ENCODE peak calls at places on chromosome 20, in nine cellular contexts. L is fibroblast of mammary gland; O is AG20443; Y is CD4-positive, alpha-beta T cell; F is stimulated activated CD4-positive, alpha-beta T cell treated with anti-CD3 and anti-CD28 coated beads, Interleukin-2, amount 100 ng/mL, for 48 hours; B is adipocyte; U is HEK293T; R is smooth muscle cell of the brain vasculature; P is iris pigment epithelial cell. M is an unnamed sample.

GRCh38 chr20:46120136-46120535 is 2.0 kb downstream of the CD40 start:
- DNase-seq in U (no peak), P (no peak), O (no peak), L (no peak), R (no peak), B (no peak), F (no peak), Y (no peak), M (no peak)

GRCh38 chr20:8858181-8858794 is 210.6 kb upstream of the PLCB4 start:
- DNase-seq in L (no peak), O (no peak), P (peak), U (no peak), B (peak), Y (no peak), F (no peak), R (no peak), M (no peak)

GRCh38 chr20:61430228-61430624 is 178.2 kb downstream of the CDH4 start:
- DNase-seq in U (no peak), L (no peak), B (no peak), Y (no peak), F (no peak), P (no peak), R (no peak), O (no peak), M (no peak)

GRCh38 chr20:58131581-58132142 is 96.8 kb downstream of the ANKRD60 start:
- DNase-seq in B (peak), Y (no peak), U (no peak), F (no peak), O (peak), P (peak), L (peak), R (peak), M (no peak)

GRCh38 chr20:33444797-33445560 is 1.4 kb upstream of the SNTA1 start:
- DNase-seq in P (no peak), L (peak), U (no peak), Y (no peak), B (no peak), O (no peak), R (no peak), F (peak), M (no peak)

GRCh38 chr20:63402860-63403220 is 41.7 kb upstream of the CHRNA4 start:
- DNase-seq in O (no peak), B (no peak), U (no peak), R (no peak), P (no peak), L (no peak), F (no peak), Y (no peak), M (no peak)

GRCh38 chr20:1652960-1653359 is 4.6 kb downstream of the SIRPG start:
- DNase-seq in L (no peak), U (no peak), R (no peak), F (no peak), P (no peak), B (no peak), Y (no peak), O (no peak), M (no peak)

GRCh38 chr20:20391766-20392165 is 23.9 kb downstream of the INSM1 start:
- DNase-seq in R (no peak), F (no peak), O (no peak), Y (no peak), L (no peak), U (no peak), B (no peak), P (no peak), M (no peak)

GRCh38 chr20:61120595-61121515 is 131.2 kb upstream of the CDH4 start:
- DNase-seq in U (no peak), Y (no peak), B (peak), L (peak), R (no peak), P (peak), O (no peak), F (peak), M (no peak)

GRCh38 chr20:52683761-52684160 is 288.4 kb upstream of the TSHZ2 start:
- DNase-seq in O (no peak), R (no peak), U (no peak), B (no peak), F (no peak), P (no peak), Y (no peak), L (no peak), M (no peak)

GRCh38 chr20:37552415-37552814 is 24.7 kb upstream of the BLCAP start:
- DNase-seq in F (no peak), B (no peak), L (peak), U (no peak), Y (no peak), P (peak), R (no peak), O (no peak), M (no peak)

GRCh38 chr20:58781138-58781537 is 69.6 kb downstream of the GNAS-AS1 start:
- DNase-seq in U (no peak), R (no peak), L (no peak), Y (no peak), P (no peak), O (no peak), F (no peak), B (no peak), M (no peak)

GRCh38 chr20:20184149-20184548 is 131.8 kb downstream of the CFAP61 start:
- DNase-seq in L (peak), B (no peak), U (no peak), Y (no peak), P (peak), O (no peak), R (no peak), F (peak), M (no peak)

GRCh38 chr20:33827629-33828325 is 16.6 kb downstream of the CHMP4B start:
- DNase-seq in L (no peak), U (no peak), O (no peak), P (peak), Y (no peak), R (no peak), F (no peak), B (no peak), M (no peak)

GRCh38 chr20:9119776-9120175 is 50.9 kb downstream of the PLCB4 start:
- DNase-seq in P (no peak), O (peak), Y (no peak), F (no peak), L (no peak), B (peak), R (no peak), U (no peak), M (no peak)

GRCh38 chr20:47951521-47951951 is 166.3 kb upstream of the SULF2 start:
- DNase-seq in B (no peak), P (peak), R (no peak), U (no peak), Y (no peak), F (no peak), L (peak), O (peak), M (no peak)

GRCh38 chr20:57097245-57097935 is 169.1 kb downstream of the BMP7 start:
- DNase-seq in R (no peak), O (no peak), U (no peak), L (no peak), Y (no peak), P (no peak), F (no peak), B (no peak), M (no peak)

GRCh38 chr20:63016514-63017075 is 9.8 kb upstream of the BHLHE23 start:
- DNase-seq in B (no peak), Y (no peak), O (no peak), P (no peak), R (no peak), L (no peak), U (no peak), F (no peak), M (no peak)

GRCh38 chr20:36591854-36592641 is 13.5 kb upstream of the RAB5IF start:
- DNase-seq in P (no peak), O (peak), L (peak), U (peak), Y (no peak), F (no peak), R (no peak), B (peak), M (peak)